ENCODE peak calls at places on chromosome 5, in five cellular contexts. O is A549, L is BJ, N is GM12865, U is fibroblast of lung. K is an unnamed sample.

GRCh38 chr5:139414601-139415121 is 10.8 kb upstream of the SPATA24 start:
- DNase-seq in O (no peak), L (no peak), N (no peak), U (no peak), K (no peak)

GRCh38 chr5:125266106-125266505 is 519.7 kb upstream of the ZNF608 start:
- DNase-seq in O (no peak), L (no peak), N (no peak), U (no peak), K (no peak)

GRCh38 chr5:61053937-61054336 is 108.3 kb downstream of the SMIM15 start:
- DNase-seq in O (no peak), L (no peak), N (no peak), U (no peak), K (no peak)

GRCh38 chr5:131466171-131466766 is 168.8 kb downstream of the RAPGEF6 start:
- DNase-seq in O (peak), L (peak), N (no peak), U (peak), K (no peak)

GRCh38 chr5:103801681-103802080 is 239.1 kb upstream of the NUDT12 start:
- DNase-seq in O (no peak), L (no peak), N (no peak), U (peak), K (no peak)

GRCh38 chr5:4204616-4205151 is 609.1 kb downstream of the IRX1 start:
- DNase-seq in O (no peak), L (no peak), N (no peak), U (no peak), K (no peak)

GRCh38 chr5:143245929-143246561 is 157.4 kb downstream of the NR3C1 start:
- DNase-seq in O (peak), L (peak), N (no peak), U (peak), K (no peak)

GRCh38 chr5:113212244-113212920 is 222.4 kb downstream of the TSSK1B start:
- DNase-seq in O (no peak), L (no peak), N (no peak), U (peak), K (no peak)

GRCh38 chr5:174110290-174110689 is 64.8 kb downstream of the NSG2 start:
- DNase-seq in O (no peak), L (no peak), N (no peak), U (no peak), K (no peak)

GRCh38 chr5:176899946-176900782 is 1.0 kb upstream of the HK3 start:
- DNase-seq in O (no peak), L (no peak), N (no peak), U (peak), K (no peak)

GRCh38 chr5:6583049-6583880 is 49.6 kb downstream of the NSUN2 start:
- DNase-seq in O (no peak), L (no peak), N (no peak), U (peak), K (peak)
- TF ChIP-seq CTCF in O (peak), L (no peak), N (peak), U (peak), K (peak)

GRCh38 chr5:170743876-170744212 is 39.7 kb upstream of the GABRP start:
- DNase-seq in O (no peak), L (no peak), N (no peak), U (no peak), K (no peak)
- TF ChIP-seq CTCF in O (no peak), L (no peak), N (no peak), U (no peak), K (no peak)

DNA sequence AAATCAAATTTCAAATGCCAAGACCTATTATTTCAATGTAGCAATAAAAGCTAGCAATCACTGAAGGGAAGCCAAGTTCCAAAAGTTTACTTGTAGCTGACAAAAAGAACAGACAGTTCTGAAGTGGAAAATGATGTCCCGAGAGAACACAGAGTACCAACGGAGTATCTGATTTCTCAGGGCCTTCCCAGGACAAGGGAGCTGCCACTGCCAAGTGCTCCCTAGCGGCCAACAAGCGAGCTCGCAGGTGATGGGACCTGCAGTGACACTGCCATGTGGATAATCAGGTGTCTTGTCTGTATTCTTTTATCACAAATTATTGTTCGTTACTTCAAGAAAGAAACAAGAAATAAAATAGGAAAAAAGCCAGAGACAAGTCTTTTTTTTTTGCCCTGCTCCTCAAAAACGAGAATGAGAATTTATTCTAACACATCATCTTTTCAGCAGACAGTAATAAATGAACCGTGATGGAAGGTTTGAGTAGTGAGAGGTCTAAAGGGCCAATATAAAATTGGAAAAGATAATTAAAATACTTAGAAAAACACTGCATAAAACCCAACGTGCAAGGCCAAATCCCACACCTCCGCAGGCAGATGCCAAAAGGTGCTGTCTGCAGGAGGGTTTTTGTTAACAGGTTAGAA is 159.4 kb downstream of the MYO10 start:
- DNase-seq in O (peak), L (no peak), N (no peak), U (peak), K (peak)
- TF ChIP-seq CTCF in O (peak), L (peak), N (no peak), U (peak), K (peak)

GRCh38 chr5:138275379-138275782 is 960 bp upstream of the GFRA3 start:
- DNase-seq in O (no peak), L (no peak), N (no peak), U (no peak), K (no peak)

GRCh38 chr5:138273834-138274188 is 610 bp downstream of the GFRA3 start:
- DNase-seq in O (no peak), L (no peak), N (no peak), U (no peak), K (no peak)

GRCh38 chr5:138275895-138276294 is 1.5 kb upstream of the GFRA3 start:
- DNase-seq in O (no peak), L (no peak), N (no peak), U (no peak), K (no peak)

GRCh38 chr5:138274189-138274853 is at the start of gene GFRA3:
- DNase-seq in O (no peak), L (no peak), N (peak), U (no peak), K (peak)

DNA sequence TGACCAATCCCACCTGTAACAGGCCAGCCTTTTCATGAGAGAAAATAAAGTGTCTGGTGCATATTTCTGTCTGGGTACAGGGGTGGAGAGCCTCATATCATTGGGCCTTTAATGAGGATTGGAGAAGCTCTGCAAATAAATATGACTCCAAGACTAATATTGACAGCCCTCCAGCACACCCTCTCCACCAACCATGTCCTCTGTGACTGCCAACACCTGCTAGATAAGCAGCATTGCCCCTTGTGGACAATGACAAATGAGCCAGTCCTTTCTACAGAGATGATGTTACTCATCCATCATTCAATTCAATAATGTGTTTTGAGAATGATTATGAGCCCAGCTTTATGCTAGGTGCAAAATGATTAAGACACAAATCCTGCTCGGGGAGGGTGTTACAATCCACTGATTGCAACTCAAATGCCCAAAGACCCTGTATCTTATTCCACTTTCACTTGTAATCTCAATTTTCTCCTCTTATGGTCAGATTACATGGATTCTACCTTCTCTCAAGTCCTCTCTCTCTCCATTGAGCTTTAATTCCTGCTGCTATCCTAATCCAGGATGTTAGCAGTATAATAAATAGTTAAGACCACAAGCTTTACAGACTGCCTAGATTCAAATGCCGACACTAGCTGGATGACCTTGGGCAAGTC is 2.1 kb upstream of the GFRA3 start:
- DNase-seq in O (peak), L (no peak), N (no peak), U (no peak), K (no peak)
- TF ChIP-seq CTCF in O (no peak), L (no peak), N (no peak), U (no peak), K (no peak)

GRCh38 chr5:122200456-122200855 is 71.1 kb downstream of the ZNF474 start:
- DNase-seq in O (no peak), L (no peak), N (no peak), U (no peak), K (peak)

GRCh38 chr5:122200894-122201293 is 71.5 kb downstream of the ZNF474 start:
- DNase-seq in O (no peak), L (no peak), N (no peak), U (no peak), K (no peak)

GRCh38 chr5:122192477-122192876 is 63.1 kb downstream of the ZNF474 start:
- DNase-seq in O (no peak), L (no peak), N (no peak), U (no peak), K (no peak)

GRCh38 chr5:122192883-122193496 is 63.6 kb downstream of the ZNF474 start:
- DNase-seq in O (peak), L (peak), N (peak), U (peak), K (peak)

DNA sequence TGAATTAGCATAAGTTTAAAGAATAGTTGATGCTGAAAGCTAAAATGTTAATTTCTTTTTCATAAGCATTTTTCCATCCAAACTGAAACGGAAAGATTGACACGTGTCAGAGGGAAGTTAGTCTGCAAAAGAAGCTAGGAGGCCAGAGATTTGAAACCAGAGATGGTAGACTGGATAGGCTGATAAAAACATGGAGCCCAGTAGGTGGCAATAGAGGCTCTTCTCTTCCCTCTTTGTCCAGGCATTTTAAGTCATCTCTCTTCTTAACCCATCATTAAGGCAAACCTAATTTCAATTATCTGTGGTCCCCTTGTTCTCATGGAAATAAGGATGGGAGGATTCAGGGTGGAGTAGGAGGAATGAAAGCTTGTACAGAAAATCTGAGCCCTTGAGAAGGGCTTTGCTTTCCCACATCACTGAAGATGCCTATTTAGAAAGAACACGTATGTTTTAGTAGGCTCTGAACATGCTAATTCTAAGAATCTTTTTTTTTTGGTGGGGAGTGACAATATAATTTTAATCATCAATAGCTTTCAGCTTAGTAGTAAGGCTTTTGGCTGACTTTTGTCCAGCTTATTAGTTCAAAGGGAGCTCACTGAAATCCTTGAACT is 66.5 kb downstream of the ZNF474 start:
- DNase-seq in O (peak), L (peak), N (peak), U (peak), K (peak)
- TF ChIP-seq CTCF in O (peak), L (peak), N (peak), U (peak), K (peak)

GRCh38 chr5:180484813-180485212 is 9.4 kb upstream of the CNOT6 start:
- DNase-seq in O (no peak), L (no peak), N (no peak), U (no peak), K (no peak)
- TF ChIP-seq CTCF in O (no peak), L (no peak), N (no peak), U (no peak), K (no peak)

DNA sequence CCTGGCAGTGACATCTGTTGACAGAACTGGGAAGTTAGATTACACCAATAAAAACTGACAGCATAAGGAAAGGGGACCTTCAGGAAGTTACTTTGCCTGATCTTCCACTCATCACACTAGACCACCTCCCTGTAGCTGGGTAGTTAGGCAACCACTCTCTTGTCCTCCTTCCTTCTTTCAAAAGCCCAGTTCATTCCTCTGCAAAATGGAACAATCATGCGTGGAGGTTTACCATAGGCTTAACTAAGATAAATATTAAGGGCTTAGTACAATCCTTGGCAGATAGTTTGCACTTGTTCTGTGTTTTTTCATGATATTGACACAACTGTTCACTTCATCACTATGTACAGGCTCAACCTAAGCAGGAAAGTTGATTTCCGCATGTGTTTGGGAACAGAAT is 10.1 kb upstream of the PTGER4 start:
- DNase-seq in O (no peak), L (no peak), N (no peak), U (no peak), K (no peak)
- TF ChIP-seq CTCF in O (no peak), L (no peak), N (no peak), U (no peak), K (no peak)

GRCh38 chr5:127326438-127326837 is 35.8 kb downstream of the MEGF10 start:
- DNase-seq in O (peak), L (no peak), N (no peak), U (no peak), K (no peak)
- TF ChIP-seq CTCF in O (no peak), L (no peak), N (no peak), U (no peak), K (peak)

GRCh38 chr5:1474875-1475543 is 29.8 kb upstream of the SLC6A3 start:
- DNase-seq in O (no peak), L (no peak), N (peak), U (no peak), K (no peak)

GRCh38 chr5:1476967-1477310 is 31.7 kb upstream of the SLC6A3 start:
- DNase-seq in O (no peak), L (no peak), N (no peak), U (no peak), K (no peak)

GRCh38 chr5:1478333-1478732 is 33.1 kb upstream of the SLC6A3 start:
- DNase-seq in O (no peak), L (no peak), N (no peak), U (no peak), K (no peak)

GRCh38 chr5:1477341-1477740 is 32.1 kb upstream of the SLC6A3 start:
- DNase-seq in O (no peak), L (no peak), N (no peak), U (no peak), K (no peak)

DNA sequence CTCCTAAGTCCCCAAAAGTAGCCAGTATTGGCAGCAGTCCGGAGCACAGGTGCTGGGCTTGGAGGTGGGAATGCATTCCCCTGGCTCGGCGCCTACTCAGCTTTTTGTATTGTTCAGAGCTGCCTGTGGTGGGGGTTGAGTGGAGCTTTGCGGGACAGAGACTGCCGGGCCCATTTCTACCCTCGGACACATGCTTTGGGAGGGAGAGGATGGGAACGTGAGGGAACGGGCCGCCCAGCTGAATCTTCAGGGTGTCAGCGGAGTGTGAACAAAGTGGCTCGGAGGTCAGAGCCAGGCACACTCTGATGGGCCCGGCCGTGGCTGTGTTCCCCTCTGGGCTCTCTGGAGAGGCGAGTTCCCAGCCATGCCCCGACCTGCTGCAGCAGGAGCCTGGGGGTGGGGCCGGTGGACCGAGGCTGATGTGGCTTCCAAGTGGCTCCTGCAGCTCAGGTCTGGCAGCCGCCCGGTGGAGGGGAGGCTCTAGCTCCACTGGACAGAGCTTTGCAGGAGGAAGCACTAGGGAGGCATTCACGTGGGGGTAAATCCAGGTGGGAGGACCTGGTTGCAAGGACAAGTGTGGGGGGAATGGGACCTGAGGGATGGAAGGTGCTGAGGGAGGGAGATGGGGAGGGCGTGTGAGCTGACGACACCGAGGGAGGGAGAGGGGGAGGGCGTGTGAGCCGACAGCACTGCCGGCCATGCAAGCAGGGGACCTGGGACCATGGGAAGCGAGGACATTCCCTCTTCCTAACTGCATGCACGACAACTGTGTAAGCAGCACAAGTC is 31.1 kb upstream of the SLC6A3 start:
- DNase-seq in O (no peak), L (no peak), N (no peak), U (no peak), K (no peak)
- TF ChIP-seq CTCF in O (no peak), L (no peak), N (no peak), U (no peak), K (no peak)

GRCh38 chr5:97297063-97297715 is 114.1 kb upstream of the RIOK2 start:
- DNase-seq in O (peak), L (no peak), N (peak), U (peak), K (peak)
- TF ChIP-seq CTCF in O (peak), L (peak), N (peak), U (peak), K (peak)